ENCODE peak calls at places on chromosomes 16 and 17, in four cellular contexts. U is WTC11, Y is K562, B is HepG2. W is an unnamed sample.

GRCh38 chr17:4475001-4475400 is 23.7 kb upstream of the SPNS2 start:
- DNase-seq in U (no peak), Y (no peak), B (no peak), W (no peak)

GRCh38 chr16:8167436-8167835 is 422.9 kb downstream of the TMEM114 start:
- DNase-seq in Y (no peak), B (no peak), U (no peak), W (no peak)

GRCh38 chr17:13346081-13346533 is 255.6 kb downstream of the HS3ST3A1 start:
- DNase-seq in Y (peak; percentile 21), B (no peak), U (peak; percentile 15), W (no peak)

GRCh38 chr16:20851601-20852000 is 45.3 kb downstream of the REXO5 start:
- DNase-seq in B (peak; percentile 72), U (no peak), Y (no peak), W (peak; percentile 82)

GRCh38 chr16:5505093-5505887 is 407.7 kb upstream of the EEF2KMT start:
- DNase-seq in Y (no peak), U (no peak), B (no peak), W (no peak)

GRCh38 chr17:57597531-57598453 is 147.3 kb downstream of the CCDC182 start:
- DNase-seq in U (peak; percentile 80), Y (peak; percentile 50), B (peak; percentile 67), W (peak; percentile 82)

GRCh38 chr17:80270836-80271235 is 10.2 kb downstream of the RNF213 start:
- DNase-seq in B (peak; percentile 62), U (peak; percentile 82), Y (peak; percentile 97), W (peak; percentile 69)

GRCh38 chr16:82639666-82640336 is 13.0 kb downstream of the CDH13 start:
- DNase-seq in Y (peak; percentile 46), B (peak; percentile 46), U (peak; percentile 80), W (peak; percentile 55)

GRCh38 chr17:79340286-79340685 is 265.7 kb downstream of the ENGASE start:
- DNase-seq in U (no peak), Y (no peak), B (no peak), W (no peak)

GRCh38 chr16:10708969-10709368 is 14.2 kb upstream of the TEKT5 start:
- DNase-seq in Y (no peak), U (no peak), B (no peak), W (no peak)

DNA sequence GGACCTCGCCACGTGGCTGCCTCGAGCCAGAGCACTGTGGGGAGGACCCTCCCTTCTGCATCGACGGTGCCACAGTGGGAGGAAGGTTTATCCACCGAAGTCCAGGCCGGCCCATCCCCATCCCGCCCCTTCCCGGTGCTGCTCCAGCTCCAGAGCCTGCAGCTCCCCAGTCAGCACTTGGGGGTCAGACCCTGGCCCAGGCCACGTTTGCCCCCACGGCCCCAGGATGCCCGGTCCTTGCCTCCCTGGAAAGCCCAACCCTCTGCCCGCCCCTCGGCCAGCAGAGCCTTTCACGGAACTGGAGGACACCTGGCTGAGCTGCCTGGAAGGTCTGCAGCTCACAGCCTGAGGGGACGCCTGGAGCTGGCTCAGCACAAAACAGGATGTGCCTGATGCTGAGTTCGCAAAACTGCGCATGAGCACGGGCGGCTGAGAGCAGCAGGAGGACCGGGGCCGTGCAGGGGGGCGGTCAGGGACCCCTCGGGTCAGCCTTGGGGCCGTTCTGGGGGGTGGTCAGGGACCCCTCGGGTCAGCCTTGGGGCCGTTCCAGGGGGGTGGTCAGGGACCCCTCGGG is 29.7 kb upstream of the SSTR5 start:
- DNase-seq in U (no peak), B (no peak), Y (no peak), W (no peak)
- TF ChIP-seq NR3C1 in U (no peak), B (no peak), Y (no peak), W (no peak)

GRCh38 chr17:72995008-72995656 is 97.4 kb downstream of the SLC39A11 start:
- DNase-seq in Y (no peak), U (no peak), B (no peak), W (no peak)

GRCh38 chr17:72997559-72997958 is 94.9 kb downstream of the SLC39A11 start:
- DNase-seq in Y (no peak), B (no peak), U (no peak), W (no peak)

GRCh38 chr17:72998343-72998742 is 94.1 kb downstream of the SLC39A11 start:
- DNase-seq in U (no peak), Y (no peak), B (no peak), W (no peak)

GRCh38 chr17:72996791-72997190 is 95.7 kb downstream of the SLC39A11 start:
- DNase-seq in U (no peak), Y (no peak), B (no peak), W (no peak)
- TF ChIP-seq NR3C1 in U (no peak), Y (no peak), B (no peak), W (no peak)

GRCh38 chr16:67026570-67026969 is 2.4 kb upstream of the CBFB start:
- DNase-seq in U (no peak), Y (no peak), B (no peak), W (no peak)

GRCh38 chr16:67023689-67024088 is 5.3 kb upstream of the CBFB start:
- DNase-seq in B (no peak), U (no peak), Y (no peak), W (no peak)

GRCh38 chr16:67025151-67025550 is 3.8 kb upstream of the CBFB start:
- DNase-seq in Y (no peak), B (peak; percentile 65), U (no peak), W (no peak)

GRCh38 chr16:67022531-67023214 is 6.3 kb upstream of the CBFB start:
- DNase-seq in Y (no peak), U (no peak), B (no peak), W (no peak)

DNA sequence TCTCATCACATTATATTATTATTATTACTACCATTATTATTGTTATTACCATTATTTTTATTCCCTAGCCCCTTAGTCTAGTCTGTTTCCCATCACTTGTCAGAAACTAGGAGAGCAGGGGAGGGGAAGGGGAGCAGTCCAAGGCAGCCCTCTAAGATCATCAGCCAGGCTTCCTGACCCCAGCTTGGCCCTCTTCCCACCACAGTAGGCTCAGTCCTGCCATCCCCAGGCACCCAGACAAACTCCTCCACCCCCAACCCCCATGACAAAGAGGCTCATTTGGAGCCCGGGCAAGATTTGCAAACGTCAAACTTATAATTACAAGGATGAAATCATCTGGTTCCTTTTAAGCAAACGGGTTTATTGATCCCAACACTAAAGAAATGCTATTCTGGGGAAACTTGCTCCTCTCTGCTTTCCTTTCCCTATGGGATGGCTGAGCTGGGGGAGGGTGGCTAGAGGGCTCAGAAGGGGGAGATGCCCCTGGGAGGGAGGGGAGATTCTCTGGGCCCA is 4.5 kb upstream of the CBFB start:
- DNase-seq in Y (no peak), B (no peak), U (no peak), W (no peak)
- TF ChIP-seq NR3C1 in Y (no peak), B (no peak), U (no peak), W (no peak)

DNA sequence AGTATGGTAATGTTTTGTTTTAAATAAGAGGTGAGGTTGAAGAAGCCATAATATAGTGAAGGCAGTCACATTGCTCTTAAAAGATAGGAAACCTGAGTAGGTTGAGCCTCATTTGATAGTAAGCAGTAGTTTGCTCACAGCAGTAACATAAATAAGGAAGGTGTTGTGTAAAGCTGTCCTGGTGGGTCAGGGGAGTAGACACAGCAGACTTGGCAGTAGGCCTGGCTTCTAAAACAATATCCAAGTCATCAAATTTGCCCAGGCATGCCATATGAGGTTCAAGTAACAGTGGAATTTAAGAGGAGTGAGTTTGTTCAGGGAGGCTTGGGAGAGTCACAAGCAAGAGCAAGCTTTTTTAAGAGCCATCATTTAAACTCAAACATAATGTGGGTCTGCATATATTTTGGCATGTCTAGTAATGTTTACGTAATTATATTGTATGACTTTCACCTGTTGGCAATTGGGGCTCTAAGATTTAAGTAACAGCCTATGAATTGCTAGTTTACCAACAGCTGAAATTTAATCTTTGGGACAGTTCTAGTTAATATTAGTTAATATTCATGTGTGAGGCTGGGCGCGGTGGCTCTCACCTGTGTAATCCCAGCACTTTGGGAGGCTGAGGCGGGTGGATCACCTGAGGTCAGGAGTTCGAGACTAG is 6.6 kb downstream of the NFATC3 start:
- DNase-seq in B (peak; percentile 70), U (no peak), Y (no peak), W (peak; percentile 49)
- TF ChIP-seq NR3C1 in B (no peak), U (no peak), Y (no peak), W (no peak)

DNA sequence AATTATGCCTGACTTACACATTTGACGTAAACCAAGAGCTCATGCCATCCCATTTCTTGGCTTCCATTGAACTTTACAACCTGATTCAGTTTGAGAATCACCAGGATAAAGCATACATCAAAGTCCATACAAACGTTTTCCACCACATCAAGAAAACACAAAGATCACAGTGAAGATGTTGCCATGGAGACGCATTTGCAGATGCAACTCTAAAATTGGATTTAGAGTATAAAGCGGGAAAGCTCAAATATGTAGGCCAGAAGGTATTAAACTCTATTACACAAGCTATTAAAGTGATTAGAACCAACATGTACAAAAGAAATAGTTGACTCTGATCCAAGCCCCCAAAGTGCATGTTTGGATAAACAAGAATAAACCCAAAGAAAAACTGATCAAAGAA is 10.3 kb downstream of the C16orf46 start:
- DNase-seq in Y (no peak), B (no peak), U (no peak), W (no peak)
- TF ChIP-seq NR3C1 in Y (no peak), B (no peak), U (no peak), W (no peak)

W was measured in A549.